ENCODE peak calls at places on chromosomes 2 and 18, in five cellular contexts. J, N, A, P and K are unnamed samples.

GRCh38 chr18:62187543-62188378 is 706 bp downstream of the RELCH start:
- DNase-seq in J (peak; percentile 10), N (peak; percentile 17), A (peak; percentile 20), P (peak; percentile 27), K (peak; percentile 26)

GRCh38 chr18:47826157-47827074 is 104.0 kb downstream of the SMAD2 start:
- DNase-seq in J (no peak), N (no peak), A (no peak), P (no peak), K (no peak)

GRCh38 chr2:10120938-10121574 is 1.5 kb upstream of the RRM2 start:
- DNase-seq in J (no peak), N (no peak), A (peak; percentile 25), P (peak; percentile 39), K (peak; percentile 15)

GRCh38 chr2:234564719-234565118 is 67.8 kb upstream of the ARL4C start:
- DNase-seq in J (no peak), N (no peak), A (peak; percentile 66), P (peak; percentile 43), K (peak; percentile 80)

GRCh38 chr2:141455211-141455826 is 675.5 kb downstream of the LRP1B start:
- DNase-seq in J (no peak), N (no peak), A (no peak), P (no peak), K (no peak)

GRCh38 chr2:8172661-8173060 is 509.2 kb upstream of the ID2 start:
- DNase-seq in J (no peak), N (no peak), A (no peak), P (no peak), K (no peak)

GRCh38 chr2:154696771-154697170 is 1.7 kb upstream of the KCNJ3 start:
- DNase-seq in J (no peak), N (no peak), A (no peak), P (no peak), K (no peak)

GRCh38 chr2:69436594-69436936 is 670 bp downstream of the NFU1 start:
- DNase-seq in J (no peak), N (no peak), A (peak; percentile 8), P (no peak), K (peak; percentile 22)

GRCh38 chr2:950627-950992 is at the start of gene SNTG2:
- DNase-seq in J (peak; percentile 88), N (peak; percentile 40), A (no peak), P (peak; percentile 31), K (no peak)

GRCh38 chr18:28068208-28068607 is 108.7 kb downstream of the CDH2 start:
- DNase-seq in J (no peak), N (no peak), A (no peak), P (no peak), K (no peak)

GRCh38 chr2:98470851-98471255 is 26.2 kb downstream of the INPP4A start:
- DNase-seq in J (no peak), N (no peak), A (no peak), P (no peak), K (no peak)

GRCh38 chr2:178928077-178928476 is 120.9 kb upstream of the TTN start:
- DNase-seq in J (no peak), N (no peak), A (no peak), P (no peak), K (no peak)

GRCh38 chr18:21096760-21097159 is 14.9 kb downstream of the ROCK1 start:
- DNase-seq in J (no peak), N (no peak), A (no peak), P (no peak), K (no peak)

GRCh38 chr2:52386433-52386832 is 1354.5 kb upstream of the NRXN1 start:
- DNase-seq in J (no peak), N (no peak), A (no peak), P (no peak), K (no peak)

GRCh38 chr2:238163494-238164198 is 4.9 kb downstream of the ERFE start:
- DNase-seq in J (no peak), N (no peak), A (peak; percentile 9), P (no peak), K (no peak)

GRCh38 chr2:238939074-238939473 is 91.2 kb downstream of the TWIST2 start:
- DNase-seq in J (no peak), N (peak; percentile 29), A (no peak), P (no peak), K (no peak)

GRCh38 chr18:74674487-74674886 is 76.8 kb downstream of the ZNF407 start:
- DNase-seq in J (no peak), N (no peak), A (no peak), P (no peak), K (no peak)

GRCh38 chr18:24672165-24672950 is 211.9 kb downstream of the HRH4 start:
- DNase-seq in J (no peak), N (no peak), A (no peak), P (no peak), K (no peak)

GRCh38 chr18:42614619-42615293 is 500.7 kb downstream of the RIT2 start:
- DNase-seq in J (no peak), N (peak; percentile 37), A (peak; percentile 26), P (peak; percentile 41), K (peak; percentile 48)

GRCh38 chr18:2083691-2084090 is 487.6 kb downstream of the METTL4 start:
- DNase-seq in J (no peak), N (no peak), A (no peak), P (no peak), K (no peak)

GRCh38 chr2:240423788-240424191 is 11.7 kb upstream of the GPC1 start:
- DNase-seq in J (no peak), N (peak; percentile 11), A (no peak), P (no peak), K (no peak)

GRCh38 chr2:240478346-240479110 is 43.1 kb downstream of the GPC1 start:
- DNase-seq in J (no peak), N (no peak), A (no peak), P (no peak), K (no peak)

GRCh38 chr18:32299489-32299888 is 109.7 kb downstream of the MEP1B start:
- DNase-seq in J (no peak), N (no peak), A (no peak), P (no peak), K (no peak)

GRCh38 chr2:233096006-233096405 is 35.9 kb downstream of the INPP5D start:
- DNase-seq in J (no peak), N (no peak), A (no peak), P (no peak), K (no peak)
- TF ChIP-seq CTCF in J (no peak), N (no peak), A (no peak), P (no peak), K (no peak)

DNA sequence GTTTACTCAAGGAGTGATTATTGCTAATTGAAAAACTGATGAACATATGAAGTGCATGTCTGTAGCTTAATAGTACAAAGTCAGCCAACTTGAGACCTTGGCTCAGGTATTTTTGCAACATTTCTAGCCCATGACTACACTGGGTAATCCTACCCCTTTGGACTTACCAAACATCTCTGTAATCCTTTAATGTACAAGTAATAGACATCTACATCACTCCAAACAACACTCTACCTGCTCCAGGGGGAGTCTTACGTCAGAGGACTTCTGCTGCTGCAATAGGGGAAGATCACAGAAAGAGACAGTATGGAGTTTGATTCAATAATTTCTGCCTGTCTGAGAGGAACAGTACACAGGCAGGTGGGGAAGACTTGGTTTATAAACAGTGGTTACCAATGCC is 54.0 kb downstream of the IWS1 start:
- DNase-seq in J (no peak), N (no peak), A (no peak), P (no peak), K (no peak)
- H3K4me3 ChIP-seq in J (no peak overlapping the region), N (no peak overlapping the region), A (no peak overlapping the region), P (no peak overlapping the region), K (no peak overlapping the region)

GRCh38 chr18:77297919-77298571 is 48.4 kb downstream of the GALR1 start:
- DNase-seq in J (no peak), N (no peak), A (no peak), P (no peak), K (no peak)
- TF ChIP-seq CTCF in J (no peak), N (no peak), A (no peak), P (no peak), K (no peak)

GRCh38 chr18:77167276-77167675 is 34.7 kb upstream of the MBP start:
- DNase-seq in J (no peak), N (no peak), A (no peak), P (no peak), K (peak; percentile 66)
- H3K4me3 ChIP-seq in J (no peak overlapping the region), N (no peak overlapping the region), A (no peak overlapping the region), P (no peak overlapping the region), K (no peak overlapping the region)

GRCh38 chr2:211879323-211879722 is 659.3 kb downstream of the ERBB4 start:
- DNase-seq in J (no peak), N (no peak), A (peak; percentile 6), P (peak; percentile 0), K (peak; percentile 41)
- TF ChIP-seq CTCF in J (no peak), N (no peak), A (peak; percentile 37), P (no peak), K (peak; percentile 36)

GRCh38 chr2:31236433-31237205 is 2.7 kb downstream of the EHD3 start:
- DNase-seq in J (no peak), N (no peak), A (no peak), P (no peak), K (no peak)
- H3K4me3 ChIP-seq in J (no peak overlapping the region), N (no peak overlapping the region), A (no peak overlapping the region), P (no peak overlapping the region), K (no peak overlapping the region)

GRCh38 chr2:23401427-23402204 is 16.6 kb downstream of the KLHL29 start:
- DNase-seq in J (no peak), N (no peak), A (no peak), P (no peak), K (no peak)

GRCh38 chr2:23397483-23397882 is 12.5 kb downstream of the KLHL29 start:
- DNase-seq in J (no peak), N (no peak), A (no peak), P (no peak), K (no peak)

GRCh38 chr2:23402205-23402740 is 17.3 kb downstream of the KLHL29 start:
- DNase-seq in J (no peak), N (no peak), A (no peak), P (no peak), K (no peak)

GRCh38 chr2:23400703-23401102 is 15.7 kb downstream of the KLHL29 start:
- DNase-seq in J (no peak), N (no peak), A (no peak), P (no peak), K (no peak)

GRCh38 chr2:23399674-23400261 is 14.8 kb downstream of the KLHL29 start:
- DNase-seq in J (no peak), N (no peak), A (no peak), P (no peak), K (no peak)
- TF ChIP-seq CTCF in J (peak; percentile 24), N (no peak), A (no peak), P (no peak), K (no peak)

GRCh38 chr2:42052702-42053481 is 5.1 kb downstream of the PKDCC start:
- DNase-seq in J (peak; percentile 28), N (no peak), A (peak; percentile 59), P (peak; percentile 92), K (peak; percentile 74)
- H3K4me3 ChIP-seq in J (no peak overlapping the region), N (no peak overlapping the region), A (peak overlapping the region; percentile 28), P (no peak overlapping the region), K (peak overlapping the region; percentile 40)